ENCODE peak calls at places on chromosomes 7 and 10, in eight cellular contexts. X, G, D, L, Z, P, C and E are unnamed samples.

GRCh38 chr10:75181073-75181472 is 29.5 kb upstream of the VDAC2 start:
- DNase-seq in X (no peak), C (no peak), P (no peak), Z (no peak), G (no peak), D (no peak), L (no peak), E (no peak)

GRCh38 chr7:136114966-136115762 is 138.0 kb upstream of the MTPN start:
- DNase-seq in P (peak; percentile 66), X (peak; percentile 58), Z (peak; percentile 56), D (peak; percentile 33), C (no peak), G (peak; percentile 33), L (peak; percentile 50), E (no peak)

GRCh38 chr7:16712916-16713315 is 40.6 kb upstream of the TSPAN13 start:
- DNase-seq in D (no peak), G (no peak), C (no peak), X (no peak), Z (peak; percentile 93), L (no peak), P (peak; percentile 13), E (no peak)

GRCh38 chr7:50486512-50486911 is 36.4 kb upstream of the FIGNL1 start:
- DNase-seq in X (no peak), Z (no peak), D (no peak), P (no peak), L (no peak), G (no peak), C (no peak), E (no peak)

GRCh38 chr10:60735244-60735643 is 43.0 kb upstream of the CDK1 start:
- DNase-seq in D (no peak), L (no peak), G (no peak), X (no peak), Z (no peak), P (no peak), C (no peak), E (no peak)

GRCh38 chr7:128725524-128725923 is 13.6 kb upstream of the CALU start:
- DNase-seq in L (no peak), X (no peak), P (no peak), Z (no peak), C (no peak), G (no peak), D (no peak), E (no peak)

GRCh38 chr7:116368960-116369359 is 130.6 kb upstream of the CAV2 start:
- DNase-seq in P (no peak), X (no peak), Z (no peak), G (no peak), L (no peak), D (no peak), C (no peak), E (no peak)

GRCh38 chr10:86863443-86863842 is 94.0 kb downstream of the MMRN2 start:
- DNase-seq in X (no peak), C (no peak), L (no peak), D (no peak), P (no peak), Z (no peak), G (no peak), E (no peak)

GRCh38 chr10:8829592-8829991 is 775.1 kb downstream of the GATA3 start:
- DNase-seq in G (no peak), D (no peak), C (no peak), Z (no peak), L (no peak), X (no peak), P (no peak), E (no peak)

GRCh38 chr7:154726368-154726767 is 276.6 kb downstream of the PAXIP1 start:
- DNase-seq in L (no peak), C (no peak), P (no peak), X (no peak), Z (no peak), D (no peak), G (no peak), E (no peak)

GRCh38 chr10:86388119-86388704 is 21.6 kb upstream of the GRID1 start:
- DNase-seq in P (no peak), G (no peak), C (no peak), X (no peak), D (no peak), Z (no peak), L (no peak), E (no peak)

GRCh38 chr10:131657985-131658330 is 242.8 kb upstream of the PPP2R2D start:
- DNase-seq in D (no peak), L (no peak), X (no peak), G (no peak), C (peak; percentile 26), P (no peak), Z (no peak), E (no peak)

GRCh38 chr7:100730136-100730800 is 3.1 kb upstream of the ZAN start:
- DNase-seq in P (no peak), X (no peak), C (no peak), G (no peak), L (no peak), Z (no peak), D (no peak), E (no peak)

GRCh38 chr10:112304460-112304859 is 21.3 kb downstream of the TECTB start:
- DNase-seq in P (no peak), X (no peak), L (no peak), Z (peak; percentile 34), D (no peak), C (no peak), G (no peak), E (no peak)

GRCh38 chr10:79027147-79028055 is 41.4 kb upstream of the ZMIZ1 start:
- DNase-seq in Z (no peak), P (peak; percentile 90), X (no peak), G (no peak), D (no peak), C (no peak), L (no peak), E (no peak)

GRCh38 chr10:77180104-77180503 is 457.5 kb downstream of the KCNMA1 start:
- DNase-seq in L (no peak), P (no peak), X (peak; percentile 36), G (no peak), C (no peak), Z (no peak), D (no peak), E (no peak)

GRCh38 chr7:123570390-123571182 is 13.0 kb upstream of the NDUFA5 start:
- DNase-seq in Z (peak; percentile 33), X (peak; percentile 45), L (no peak), C (no peak), D (no peak), P (no peak), G (no peak), E (no peak)

GRCh38 chr10:47164126-47164799 is 135.7 kb upstream of the GDF10 start:
- DNase-seq in D (no peak), L (no peak), X (peak; percentile 69), C (peak; percentile 88), P (no peak), Z (peak; percentile 99), G (peak; percentile 43), E (no peak)

GRCh38 chr7:82319674-82320118 is 123.9 kb downstream of the CACNA2D1 start:
- DNase-seq in L (no peak), G (no peak), P (no peak), C (peak; percentile 69), D (no peak), Z (peak; percentile 47), X (peak; percentile 85), E (no peak)

GRCh38 chr10:60480865-60481563 is 91.3 kb upstream of the ANK3 start:
- DNase-seq in Z (peak; percentile 61), D (no peak), X (peak; percentile 91), C (no peak), L (no peak), P (no peak), G (peak; percentile 38), E (no peak)

GRCh38 chr10:42149027-42149700 is 489.2 kb downstream of the ZNF33B start:
- DNase-seq in P (no peak), Z (peak; percentile 2), D (no peak), L (no peak), C (peak; percentile 45), X (no peak), G (no peak), E (no peak)

GRCh38 chr10:86178401-86179142 is 188.0 kb downstream of the GRID1 start:
- DNase-seq in C (no peak), Z (peak; percentile 16), P (peak; percentile 18), G (peak; percentile 44), L (peak; percentile 43), D (no peak), X (no peak), E (no peak)

GRCh38 chr7:120591-120991 is 71.8 kb upstream of the FAM20C start:
- DNase-seq in G (no peak), L (no peak), Z (no peak), X (no peak), C (no peak), P (no peak), D (no peak), E (no peak)